ENCODE peak calls at places on chromosome 11, in ten cellular contexts. One of them, this sample, is unnamed. For H3K4me1 and H3K9me3, the result is how much of the 10 kb centered on the place peaks cover.

GRCh38 chr11:114080219-114080618 is 20.7 kb downstream of the ZBTB16 start:
- DNase-seq in prostate gland: no peak
- DNase-seq in psoas muscle: no peak
- DNase-seq in CD8-positive, alpha-beta T cell: no peak
- DNase-seq in K562: no peak
- DNase-seq in naive thymus-derived CD4-positive, alpha-beta T cell: no peak
- DNase-seq in transverse colon: no peak
- DNase-seq in heart right ventricle: no peak
- DNase-seq in A549: no peak
- DNase-seq in pancreas: no peak
- DNase-seq in this sample: no peak

GRCh38 chr11:119590651-119591308 is 138.2 kb downstream of the NECTIN1 start:
- DNase-seq in prostate gland: peak
- DNase-seq in psoas muscle: no peak
- DNase-seq in CD8-positive, alpha-beta T cell: no peak
- DNase-seq in K562: no peak
- DNase-seq in naive thymus-derived CD4-positive, alpha-beta T cell: no peak
- DNase-seq in transverse colon: no peak
- DNase-seq in heart right ventricle: no peak
- DNase-seq in A549: peak
- DNase-seq in pancreas: no peak
- DNase-seq in this sample: no peak

GRCh38 chr11:127651888-127652221 is 651.3 kb upstream of the KIRREL3 start:
- DNase-seq in prostate gland: no peak
- DNase-seq in psoas muscle: no peak
- DNase-seq in CD8-positive, alpha-beta T cell: no peak
- DNase-seq in K562: no peak
- DNase-seq in naive thymus-derived CD4-positive, alpha-beta T cell: no peak
- DNase-seq in transverse colon: no peak
- DNase-seq in heart right ventricle: no peak
- DNase-seq in A549: no peak
- DNase-seq in pancreas: no peak
- DNase-seq in this sample: no peak

GRCh38 chr11:69834811-69835800 is 15.9 kb upstream of the FGF3 start:
- DNase-seq in prostate gland: no peak
- DNase-seq in psoas muscle: no peak
- DNase-seq in CD8-positive, alpha-beta T cell: no peak
- DNase-seq in K562: no peak
- DNase-seq in naive thymus-derived CD4-positive, alpha-beta T cell: no peak
- DNase-seq in transverse colon: no peak
- DNase-seq in heart right ventricle: no peak
- DNase-seq in A549: no peak
- DNase-seq in pancreas: no peak
- DNase-seq in this sample: no peak

GRCh38 chr11:130001491-130002351 is 914 bp downstream of the PRDM10 start:
- DNase-seq in prostate gland: peak
- DNase-seq in psoas muscle: peak
- DNase-seq in CD8-positive, alpha-beta T cell: peak
- DNase-seq in K562: peak
- DNase-seq in naive thymus-derived CD4-positive, alpha-beta T cell: peak
- DNase-seq in transverse colon: peak
- DNase-seq in heart right ventricle: no peak
- DNase-seq in A549: peak
- DNase-seq in pancreas: peak
- DNase-seq in this sample: no peak

GRCh38 chr11:66956689-66957290 is 1.4 kb downstream of the PC start:
- DNase-seq in prostate gland: no peak
- DNase-seq in psoas muscle: no peak
- DNase-seq in CD8-positive, alpha-beta T cell: no peak
- DNase-seq in K562: no peak
- DNase-seq in naive thymus-derived CD4-positive, alpha-beta T cell: peak
- DNase-seq in transverse colon: no peak
- DNase-seq in heart right ventricle: no peak
- DNase-seq in A549: peak
- DNase-seq in pancreas: no peak
- DNase-seq in this sample: no peak

GRCh38 chr11:114440121-114440860 is 1.0 kb downstream of the REXO2 start:
- DNase-seq in prostate gland: no peak
- DNase-seq in psoas muscle: no peak
- DNase-seq in CD8-positive, alpha-beta T cell: no peak
- DNase-seq in K562: no peak
- DNase-seq in naive thymus-derived CD4-positive, alpha-beta T cell: no peak
- DNase-seq in transverse colon: no peak
- DNase-seq in heart right ventricle: no peak
- DNase-seq in A549: no peak
- DNase-seq in pancreas: no peak
- DNase-seq in this sample: no peak

GRCh38 chr11:19744130-19744529 is 31.5 kb downstream of the NAV2 start:
- DNase-seq in prostate gland: no peak
- DNase-seq in psoas muscle: no peak
- DNase-seq in CD8-positive, alpha-beta T cell: no peak
- DNase-seq in K562: no peak
- DNase-seq in naive thymus-derived CD4-positive, alpha-beta T cell: no peak
- DNase-seq in transverse colon: no peak
- DNase-seq in heart right ventricle: no peak
- DNase-seq in A549: no peak
- DNase-seq in pancreas: no peak
- DNase-seq in this sample: no peak

GRCh38 chr11:528166-528814 is 7.1 kb downstream of the HRAS start:
- DNase-seq in prostate gland: no peak
- DNase-seq in psoas muscle: no peak
- DNase-seq in CD8-positive, alpha-beta T cell: no peak
- DNase-seq in K562: no peak
- DNase-seq in naive thymus-derived CD4-positive, alpha-beta T cell: no peak
- DNase-seq in transverse colon: no peak
- DNase-seq in heart right ventricle: no peak
- DNase-seq in A549: no peak
- DNase-seq in pancreas: peak
- DNase-seq in this sample: no peak

GRCh38 chr11:103773059-103773458 is 263.4 kb upstream of the DDI1 start:
- DNase-seq in prostate gland: no peak
- DNase-seq in psoas muscle: no peak
- DNase-seq in CD8-positive, alpha-beta T cell: no peak
- DNase-seq in K562: no peak
- DNase-seq in naive thymus-derived CD4-positive, alpha-beta T cell: no peak
- DNase-seq in transverse colon: no peak
- DNase-seq in heart right ventricle: no peak
- DNase-seq in A549: no peak
- DNase-seq in pancreas: no peak
- DNase-seq in this sample: no peak

GRCh38 chr11:71501071-71501985 is 25.7 kb upstream of the KRTAP5-7 start:
- DNase-seq in prostate gland: no peak
- DNase-seq in psoas muscle: no peak
- DNase-seq in CD8-positive, alpha-beta T cell: no peak
- DNase-seq in K562: no peak
- DNase-seq in naive thymus-derived CD4-positive, alpha-beta T cell: no peak
- DNase-seq in transverse colon: no peak
- DNase-seq in heart right ventricle: no peak
- DNase-seq in A549: no peak
- DNase-seq in pancreas: no peak
- DNase-seq in this sample: no peak

GRCh38 chr11:113189909-113190667 is 124.3 kb upstream of the TTC12 start:
- DNase-seq in prostate gland: no peak
- DNase-seq in psoas muscle: peak
- DNase-seq in CD8-positive, alpha-beta T cell: no peak
- DNase-seq in K562: peak
- DNase-seq in naive thymus-derived CD4-positive, alpha-beta T cell: no peak
- DNase-seq in transverse colon: no peak
- DNase-seq in heart right ventricle: peak
- DNase-seq in A549: peak
- DNase-seq in pancreas: no peak
- DNase-seq in this sample: peak

GRCh38 chr11:130160460-130161090 is 993 bp downstream of the ST14 start:
- DNase-seq in prostate gland: no peak
- DNase-seq in psoas muscle: no peak
- DNase-seq in CD8-positive, alpha-beta T cell: no peak
- DNase-seq in K562: no peak
- DNase-seq in naive thymus-derived CD4-positive, alpha-beta T cell: no peak
- DNase-seq in transverse colon: no peak
- DNase-seq in heart right ventricle: no peak
- DNase-seq in A549: no peak
- DNase-seq in pancreas: no peak
- DNase-seq in this sample: no peak

GRCh38 chr11:132258865-132259264 is 888.5 kb downstream of the NTM start:
- DNase-seq in prostate gland: no peak
- DNase-seq in psoas muscle: no peak
- DNase-seq in CD8-positive, alpha-beta T cell: no peak
- DNase-seq in K562: no peak
- DNase-seq in naive thymus-derived CD4-positive, alpha-beta T cell: no peak
- DNase-seq in transverse colon: no peak
- DNase-seq in heart right ventricle: no peak
- DNase-seq in A549: no peak
- DNase-seq in pancreas: no peak
- DNase-seq in this sample: no peak

GRCh38 chr11:16813141-16813540 is 74.7 kb downstream of the C11orf58 start:
- DNase-seq in prostate gland: no peak
- DNase-seq in psoas muscle: no peak
- DNase-seq in CD8-positive, alpha-beta T cell: no peak
- DNase-seq in K562: no peak
- DNase-seq in naive thymus-derived CD4-positive, alpha-beta T cell: no peak
- DNase-seq in transverse colon: no peak
- DNase-seq in heart right ventricle: no peak
- DNase-seq in A549: no peak
- DNase-seq in pancreas: no peak
- DNase-seq in this sample: no peak

GRCh38 chr11:128936546-128937275 is 6.0 kb downstream of the TP53AIP1 start:
- DNase-seq in prostate gland: no peak
- DNase-seq in psoas muscle: no peak
- DNase-seq in CD8-positive, alpha-beta T cell: no peak
- DNase-seq in K562: no peak
- DNase-seq in naive thymus-derived CD4-positive, alpha-beta T cell: no peak
- DNase-seq in transverse colon: no peak
- DNase-seq in heart right ventricle: no peak
- DNase-seq in A549: no peak
- DNase-seq in pancreas: no peak
- DNase-seq in this sample: no peak

GRCh38 chr11:28649922-28650321 is 541.7 kb downstream of the METTL15 start:
- DNase-seq in prostate gland: no peak
- DNase-seq in psoas muscle: no peak
- DNase-seq in CD8-positive, alpha-beta T cell: no peak
- DNase-seq in K562: no peak
- DNase-seq in naive thymus-derived CD4-positive, alpha-beta T cell: no peak
- DNase-seq in transverse colon: no peak
- DNase-seq in heart right ventricle: no peak
- DNase-seq in A549: no peak
- DNase-seq in pancreas: no peak
- DNase-seq in this sample: no peak

GRCh38 chr11:34358258-34358665 is 452 bp upstream of the ABTB2 start:
- DNase-seq in prostate gland: peak
- DNase-seq in psoas muscle: peak
- DNase-seq in CD8-positive, alpha-beta T cell: peak
- DNase-seq in K562: peak
- DNase-seq in naive thymus-derived CD4-positive, alpha-beta T cell: no peak
- DNase-seq in transverse colon: peak
- DNase-seq in heart right ventricle: peak
- DNase-seq in A549: peak
- DNase-seq in pancreas: peak
- DNase-seq in this sample: peak

GRCh38 chr11:44505591-44506054 is 59.8 kb upstream of the CD82 start:
- DNase-seq in prostate gland: no peak
- DNase-seq in psoas muscle: no peak
- DNase-seq in CD8-positive, alpha-beta T cell: no peak
- DNase-seq in K562: peak
- DNase-seq in naive thymus-derived CD4-positive, alpha-beta T cell: no peak
- DNase-seq in transverse colon: no peak
- DNase-seq in heart right ventricle: no peak
- DNase-seq in A549: no peak
- DNase-seq in pancreas: no peak
- DNase-seq in this sample: no peak

DNA sequence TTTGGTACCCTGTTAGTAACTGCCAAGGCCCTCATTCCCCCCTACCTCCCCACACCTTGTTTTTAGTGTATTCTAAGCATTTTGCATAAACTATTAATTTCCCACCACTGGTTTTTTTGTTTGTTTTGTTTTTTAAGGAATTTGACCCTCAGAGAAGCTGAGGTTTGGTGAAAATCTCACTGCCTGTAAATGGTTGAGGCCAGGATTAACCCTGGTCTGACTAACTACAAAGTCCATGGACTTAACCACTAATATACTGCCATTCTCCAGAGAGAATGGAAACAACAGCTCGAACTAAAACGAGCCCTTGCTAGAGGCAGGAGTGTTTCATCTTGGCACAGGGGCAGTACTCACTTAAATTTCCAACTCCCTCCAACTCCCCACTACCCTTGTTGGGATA is 2.9 kb downstream of the CTNND1 start:
- DNase-seq in prostate gland: no peak
- DNase-seq in psoas muscle: no peak
- DNase-seq in CD8-positive, alpha-beta T cell: no peak
- DNase-seq in K562: no peak
- DNase-seq in naive thymus-derived CD4-positive, alpha-beta T cell: no peak
- DNase-seq in transverse colon: no peak
- DNase-seq in heart right ventricle: no peak
- DNase-seq in A549: no peak
- DNase-seq in pancreas: no peak
- DNase-seq in this sample: no peak
- H3K4me1 ChIP-seq in prostate gland: under half
- H3K4me1 ChIP-seq in psoas muscle: under half
- H3K4me1 ChIP-seq in CD8-positive, alpha-beta T cell: under half
- H3K4me1 ChIP-seq in K562: under half
- H3K4me1 ChIP-seq in naive thymus-derived CD4-positive, alpha-beta T cell: under half
- H3K4me1 ChIP-seq in transverse colon: under half
- H3K4me1 ChIP-seq in heart right ventricle: half or more
- H3K4me1 ChIP-seq in A549: under half
- H3K4me1 ChIP-seq in pancreas: under half
- H3K4me1 ChIP-seq in this sample: under half

GRCh38 chr11:134474070-134474860 is 62.2 kb upstream of the B3GAT1 start:
- DNase-seq in prostate gland: no peak
- DNase-seq in psoas muscle: no peak
- DNase-seq in CD8-positive, alpha-beta T cell: no peak
- DNase-seq in K562: no peak
- DNase-seq in naive thymus-derived CD4-positive, alpha-beta T cell: no peak
- DNase-seq in transverse colon: no peak
- DNase-seq in heart right ventricle: no peak
- DNase-seq in A549: no peak
- DNase-seq in pancreas: no peak
- DNase-seq in this sample: no peak
- H3K9me3 ChIP-seq in prostate gland: under half
- H3K9me3 ChIP-seq in psoas muscle: under half
- H3K9me3 ChIP-seq in CD8-positive, alpha-beta T cell: under half
- H3K9me3 ChIP-seq in K562: under half
- H3K9me3 ChIP-seq in naive thymus-derived CD4-positive, alpha-beta T cell: under half
- H3K9me3 ChIP-seq in transverse colon: under half
- H3K9me3 ChIP-seq in heart right ventricle: under half
- H3K9me3 ChIP-seq in A549: under half
- H3K9me3 ChIP-seq in pancreas: under half
- H3K9me3 ChIP-seq in this sample: under half

GRCh38 chr11:12166299-12167092 is 56.1 kb downstream of the MICAL2 start:
- DNase-seq in prostate gland: no peak
- DNase-seq in psoas muscle: no peak
- DNase-seq in CD8-positive, alpha-beta T cell: no peak
- DNase-seq in K562: no peak
- DNase-seq in naive thymus-derived CD4-positive, alpha-beta T cell: no peak
- DNase-seq in transverse colon: no peak
- DNase-seq in heart right ventricle: no peak
- DNase-seq in A549: no peak
- DNase-seq in pancreas: no peak
- DNase-seq in this sample: no peak
- H3K4me1 ChIP-seq in prostate gland: under half
- H3K4me1 ChIP-seq in psoas muscle: under half
- H3K4me1 ChIP-seq in CD8-positive, alpha-beta T cell: under half
- H3K4me1 ChIP-seq in K562: under half
- H3K4me1 ChIP-seq in naive thymus-derived CD4-positive, alpha-beta T cell: under half
- H3K4me1 ChIP-seq in transverse colon: half or more
- H3K4me1 ChIP-seq in heart right ventricle: half or more
- H3K4me1 ChIP-seq in A549: half or more
- H3K4me1 ChIP-seq in pancreas: under half
- H3K4me1 ChIP-seq in this sample: under half

GRCh38 chr11:94815705-94816344 is 47.7 kb downstream of the AMOTL1 start:
- DNase-seq in prostate gland: no peak
- DNase-seq in psoas muscle: no peak
- DNase-seq in CD8-positive, alpha-beta T cell: no peak
- DNase-seq in K562: no peak
- DNase-seq in naive thymus-derived CD4-positive, alpha-beta T cell: no peak
- DNase-seq in transverse colon: no peak
- DNase-seq in heart right ventricle: no peak
- DNase-seq in A549: peak
- DNase-seq in pancreas: no peak
- DNase-seq in this sample: no peak
- H3K9me3 ChIP-seq in prostate gland: under half
- H3K9me3 ChIP-seq in psoas muscle: under half
- H3K9me3 ChIP-seq in CD8-positive, alpha-beta T cell: under half
- H3K9me3 ChIP-seq in K562: under half
- H3K9me3 ChIP-seq in naive thymus-derived CD4-positive, alpha-beta T cell: under half
- H3K9me3 ChIP-seq in transverse colon: under half
- H3K9me3 ChIP-seq in heart right ventricle: under half
- H3K9me3 ChIP-seq in A549: under half
- H3K9me3 ChIP-seq in pancreas: under half
- H3K9me3 ChIP-seq in this sample: under half

This sample was measured in right atrium auricular region.